ENCODE peak calls at places on chromosome 19, in nine cellular contexts. One of them, this sample, is unnamed.

GRCh38 chr19:40461669-40462221 is 3.8 kb downstream of the BLVRB start:
- DNase-seq in heart right ventricle: no peak
- DNase-seq in neuronal stem cell: no peak
- DNase-seq in left ventricle myocardium inferior: peak
- DNase-seq in thoracic aorta: no peak
- DNase-seq in cardiac muscle cell: no peak
- DNase-seq in fibroblast of mammary gland: no peak
- DNase-seq in uterus: no peak
- DNase-seq in effector memory CD4-positive, alpha-beta T cell: no peak
- DNase-seq in this sample: no peak

GRCh38 chr19:14475251-14476073 is at the start of gene PTGER1:
- DNase-seq in fibroblast of mammary gland: peak
- DNase-seq in left ventricle myocardium inferior: no peak
- DNase-seq in uterus: no peak
- DNase-seq in thoracic aorta: no peak
- DNase-seq in neuronal stem cell: no peak
- DNase-seq in cardiac muscle cell: peak
- DNase-seq in effector memory CD4-positive, alpha-beta T cell: no peak
- DNase-seq in heart right ventricle: no peak
- DNase-seq in this sample: no peak

GRCh38 chr19:34838753-34839431 is 65.9 kb upstream of the ZNF599 start:
- DNase-seq in effector memory CD4-positive, alpha-beta T cell: no peak
- DNase-seq in cardiac muscle cell: peak
- DNase-seq in uterus: no peak
- DNase-seq in heart right ventricle: no peak
- DNase-seq in thoracic aorta: no peak
- DNase-seq in neuronal stem cell: peak
- DNase-seq in fibroblast of mammary gland: no peak
- DNase-seq in left ventricle myocardium inferior: no peak
- DNase-seq in this sample: peak

GRCh38 chr19:30718728-30719127 is 346.5 kb downstream of the ZNF536 start:
- DNase-seq in heart right ventricle: peak
- DNase-seq in cardiac muscle cell: no peak
- DNase-seq in left ventricle myocardium inferior: no peak
- DNase-seq in fibroblast of mammary gland: no peak
- DNase-seq in neuronal stem cell: no peak
- DNase-seq in effector memory CD4-positive, alpha-beta T cell: no peak
- DNase-seq in thoracic aorta: no peak
- DNase-seq in uterus: no peak
- DNase-seq in this sample: no peak

GRCh38 chr19:38213911-38214625 is 10.0 kb downstream of the DPF1 start:
- DNase-seq in effector memory CD4-positive, alpha-beta T cell: peak
- DNase-seq in neuronal stem cell: no peak
- DNase-seq in left ventricle myocardium inferior: no peak
- DNase-seq in heart right ventricle: no peak
- DNase-seq in uterus: no peak
- DNase-seq in cardiac muscle cell: no peak
- DNase-seq in thoracic aorta: no peak
- DNase-seq in fibroblast of mammary gland: peak
- DNase-seq in this sample: peak

GRCh38 chr19:28948531-28948930 is 264.4 kb downstream of the UQCRFS1 start:
- DNase-seq in fibroblast of mammary gland: peak
- DNase-seq in neuronal stem cell: no peak
- DNase-seq in effector memory CD4-positive, alpha-beta T cell: no peak
- DNase-seq in heart right ventricle: no peak
- DNase-seq in left ventricle myocardium inferior: no peak
- DNase-seq in thoracic aorta: no peak
- DNase-seq in uterus: no peak
- DNase-seq in cardiac muscle cell: no peak
- DNase-seq in this sample: no peak

GRCh38 chr19:3914199-3914598 is 18.7 kb upstream of the NMRK2 start:
- DNase-seq in heart right ventricle: no peak
- DNase-seq in neuronal stem cell: no peak
- DNase-seq in cardiac muscle cell: no peak
- DNase-seq in uterus: no peak
- DNase-seq in thoracic aorta: no peak
- DNase-seq in fibroblast of mammary gland: no peak
- DNase-seq in effector memory CD4-positive, alpha-beta T cell: no peak
- DNase-seq in left ventricle myocardium inferior: no peak
- DNase-seq in this sample: no peak

GRCh38 chr19:33386361-33386858 is 12.9 kb downstream of the CEBPG start:
- DNase-seq in neuronal stem cell: no peak
- DNase-seq in fibroblast of mammary gland: no peak
- DNase-seq in thoracic aorta: no peak
- DNase-seq in left ventricle myocardium inferior: peak
- DNase-seq in cardiac muscle cell: no peak
- DNase-seq in heart right ventricle: no peak
- DNase-seq in uterus: no peak
- DNase-seq in effector memory CD4-positive, alpha-beta T cell: no peak
- DNase-seq in this sample: no peak

GRCh38 chr19:49556412-49557398 is 23.7 kb downstream of the NOSIP start:
- DNase-seq in uterus: no peak
- DNase-seq in thoracic aorta: no peak
- DNase-seq in heart right ventricle: no peak
- DNase-seq in left ventricle myocardium inferior: no peak
- DNase-seq in cardiac muscle cell: peak
- DNase-seq in neuronal stem cell: no peak
- DNase-seq in effector memory CD4-positive, alpha-beta T cell: no peak
- DNase-seq in fibroblast of mammary gland: peak
- DNase-seq in this sample: no peak

GRCh38 chr19:48798937-48799336 is 11.9 kb downstream of the BCAT2 start:
- DNase-seq in effector memory CD4-positive, alpha-beta T cell: no peak
- DNase-seq in fibroblast of mammary gland: no peak
- DNase-seq in thoracic aorta: no peak
- DNase-seq in uterus: no peak
- DNase-seq in heart right ventricle: no peak
- DNase-seq in cardiac muscle cell: no peak
- DNase-seq in neuronal stem cell: no peak
- DNase-seq in left ventricle myocardium inferior: no peak
- DNase-seq in this sample: no peak

GRCh38 chr19:38057954-38058690 is 151.1 kb downstream of the SIPA1L3 start:
- DNase-seq in left ventricle myocardium inferior: no peak
- DNase-seq in effector memory CD4-positive, alpha-beta T cell: no peak
- DNase-seq in uterus: no peak
- DNase-seq in thoracic aorta: no peak
- DNase-seq in fibroblast of mammary gland: no peak
- DNase-seq in heart right ventricle: no peak
- DNase-seq in neuronal stem cell: no peak
- DNase-seq in cardiac muscle cell: no peak
- DNase-seq in this sample: no peak

GRCh38 chr19:10288662-10289166 is 1.0 kb upstream of the ICAM5 start:
- DNase-seq in neuronal stem cell: no peak
- DNase-seq in heart right ventricle: no peak
- DNase-seq in cardiac muscle cell: peak
- DNase-seq in uterus: no peak
- DNase-seq in fibroblast of mammary gland: peak
- DNase-seq in effector memory CD4-positive, alpha-beta T cell: no peak
- DNase-seq in left ventricle myocardium inferior: no peak
- DNase-seq in thoracic aorta: no peak
- DNase-seq in this sample: peak

GRCh38 chr19:30694156-30694555 is 322.0 kb downstream of the ZNF536 start:
- DNase-seq in left ventricle myocardium inferior: no peak
- DNase-seq in cardiac muscle cell: no peak
- DNase-seq in neuronal stem cell: no peak
- DNase-seq in uterus: no peak
- DNase-seq in thoracic aorta: no peak
- DNase-seq in effector memory CD4-positive, alpha-beta T cell: no peak
- DNase-seq in fibroblast of mammary gland: no peak
- DNase-seq in heart right ventricle: no peak
- DNase-seq in this sample: no peak

GRCh38 chr19:2424686-2425621 is 2.4 kb downstream of the TIMM13 start:
- DNase-seq in effector memory CD4-positive, alpha-beta T cell: no peak
- DNase-seq in cardiac muscle cell: peak
- DNase-seq in fibroblast of mammary gland: peak
- DNase-seq in neuronal stem cell: peak
- DNase-seq in uterus: no peak
- DNase-seq in thoracic aorta: no peak
- DNase-seq in heart right ventricle: no peak
- DNase-seq in left ventricle myocardium inferior: peak
- DNase-seq in this sample: peak

DNA sequence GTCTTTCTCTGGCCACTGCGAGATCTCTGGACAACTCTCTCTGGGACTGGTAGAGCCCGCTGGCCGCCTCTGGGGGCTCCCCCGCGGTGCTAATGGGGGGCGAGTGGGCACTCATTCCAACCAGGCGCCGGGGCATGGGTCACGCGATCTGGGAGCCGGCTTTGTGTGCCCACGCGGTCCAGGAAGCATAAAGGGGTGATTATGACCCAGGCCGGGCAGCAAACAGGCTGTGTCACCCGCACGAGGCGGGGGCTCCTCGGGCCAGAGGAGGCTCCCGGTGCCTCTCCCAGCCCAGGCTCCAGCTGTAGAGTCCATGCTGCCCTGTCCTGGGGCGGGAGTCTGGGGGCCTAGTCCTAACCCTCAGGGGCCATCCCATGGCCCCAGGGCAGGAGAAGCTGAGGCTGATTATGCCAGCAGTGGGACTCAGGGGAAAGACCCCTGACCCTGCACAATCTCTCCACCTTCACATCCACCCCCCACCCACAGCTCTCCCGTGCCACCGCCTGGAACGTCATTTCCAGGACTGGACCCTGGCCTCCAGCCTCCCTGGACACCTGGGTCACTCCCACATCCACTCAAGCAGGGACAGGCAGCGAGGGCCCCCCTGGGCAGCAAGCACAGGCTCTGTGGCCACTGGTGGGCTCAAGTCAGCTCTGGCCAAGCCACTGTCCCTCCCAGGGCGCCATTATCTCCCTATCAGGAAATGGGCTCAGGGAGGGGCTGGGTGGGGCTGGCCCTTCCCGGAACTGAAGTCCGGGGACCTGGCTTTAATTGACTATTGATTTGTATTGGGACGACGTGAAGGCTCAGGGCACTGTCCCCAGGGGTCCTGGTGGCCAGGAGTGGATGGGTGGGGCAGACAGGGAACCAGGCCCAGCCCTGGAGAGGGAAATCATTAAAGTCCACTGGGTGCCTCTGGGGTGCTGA is 50.0 kb downstream of the PTPRS start:
- DNase-seq in left ventricle myocardium inferior: no peak
- DNase-seq in neuronal stem cell: no peak
- DNase-seq in heart right ventricle: no peak
- DNase-seq in cardiac muscle cell: no peak
- DNase-seq in fibroblast of mammary gland: no peak
- DNase-seq in uterus: no peak
- DNase-seq in thoracic aorta: no peak
- DNase-seq in effector memory CD4-positive, alpha-beta T cell: no peak
- DNase-seq in this sample: no peak
- H3K4me3 ChIP-seq in left ventricle myocardium inferior: peak
- H3K4me3 ChIP-seq in neuronal stem cell: no peak
- H3K4me3 ChIP-seq in heart right ventricle: no peak
- H3K4me3 ChIP-seq in cardiac muscle cell: no peak
- H3K4me3 ChIP-seq in fibroblast of mammary gland: no peak
- H3K4me3 ChIP-seq in uterus: no peak
- H3K4me3 ChIP-seq in thoracic aorta: no peak
- H3K4me3 ChIP-seq in effector memory CD4-positive, alpha-beta T cell: no peak
- H3K4me3 ChIP-seq in this sample: no peak

DNA sequence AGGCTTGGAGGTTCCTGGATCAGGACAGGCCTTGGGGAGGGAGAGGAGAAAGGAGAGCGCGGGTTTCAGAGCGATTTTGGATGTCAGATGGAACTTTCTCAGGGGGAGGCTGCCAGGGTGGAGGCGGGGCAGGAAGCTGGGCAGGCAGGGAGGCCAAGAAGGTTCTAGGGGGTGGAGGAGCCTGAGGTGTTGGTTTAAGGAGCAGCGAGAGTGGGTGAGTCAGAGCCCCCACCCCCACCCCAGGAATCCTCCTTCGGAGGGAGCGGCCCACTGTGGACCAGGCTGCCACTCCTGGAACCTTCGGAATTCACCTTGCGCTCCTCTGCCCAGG is 15.9 kb upstream of the NOP53 start:
- DNase-seq in uterus: peak
- DNase-seq in left ventricle myocardium inferior: peak
- DNase-seq in effector memory CD4-positive, alpha-beta T cell: no peak
- DNase-seq in neuronal stem cell: no peak
- DNase-seq in heart right ventricle: peak
- DNase-seq in thoracic aorta: peak
- DNase-seq in cardiac muscle cell: no peak
- DNase-seq in fibroblast of mammary gland: peak
- DNase-seq in this sample: peak
- H3K4me3 ChIP-seq in uterus: peak
- H3K4me3 ChIP-seq in left ventricle myocardium inferior: peak
- H3K4me3 ChIP-seq in effector memory CD4-positive, alpha-beta T cell: peak
- H3K4me3 ChIP-seq in neuronal stem cell: peak
- H3K4me3 ChIP-seq in heart right ventricle: peak
- H3K4me3 ChIP-seq in thoracic aorta: peak
- H3K4me3 ChIP-seq in cardiac muscle cell: no peak
- H3K4me3 ChIP-seq in fibroblast of mammary gland: no peak
- H3K4me3 ChIP-seq in this sample: peak

GRCh38 chr19:12936582-12936981 is 1.8 kb upstream of the CALR start:
- DNase-seq in heart right ventricle: no peak
- DNase-seq in cardiac muscle cell: no peak
- DNase-seq in effector memory CD4-positive, alpha-beta T cell: no peak
- DNase-seq in left ventricle myocardium inferior: no peak
- DNase-seq in thoracic aorta: no peak
- DNase-seq in uterus: no peak
- DNase-seq in fibroblast of mammary gland: no peak
- DNase-seq in neuronal stem cell: no peak
- DNase-seq in this sample: no peak
- H3K4me3 ChIP-seq in heart right ventricle: no peak
- H3K4me3 ChIP-seq in cardiac muscle cell: no peak
- H3K4me3 ChIP-seq in effector memory CD4-positive, alpha-beta T cell: no peak
- H3K4me3 ChIP-seq in left ventricle myocardium inferior: no peak
- H3K4me3 ChIP-seq in thoracic aorta: no peak
- H3K4me3 ChIP-seq in uterus: no peak
- H3K4me3 ChIP-seq in fibroblast of mammary gland: no peak
- H3K4me3 ChIP-seq in neuronal stem cell: no peak
- H3K4me3 ChIP-seq in this sample: no peak

GRCh38 chr19:46040952-46041500 is at the start of gene IGFL4:
- DNase-seq in neuronal stem cell: no peak
- DNase-seq in cardiac muscle cell: no peak
- DNase-seq in fibroblast of mammary gland: no peak
- DNase-seq in thoracic aorta: no peak
- DNase-seq in heart right ventricle: no peak
- DNase-seq in uterus: no peak
- DNase-seq in effector memory CD4-positive, alpha-beta T cell: no peak
- DNase-seq in left ventricle myocardium inferior: no peak
- DNase-seq in this sample: no peak

GRCh38 chr19:46043519-46043918 is 2.7 kb upstream of the IGFL4 start:
- DNase-seq in cardiac muscle cell: no peak
- DNase-seq in effector memory CD4-positive, alpha-beta T cell: no peak
- DNase-seq in thoracic aorta: no peak
- DNase-seq in left ventricle myocardium inferior: no peak
- DNase-seq in neuronal stem cell: no peak
- DNase-seq in uterus: no peak
- DNase-seq in fibroblast of mammary gland: no peak
- DNase-seq in heart right ventricle: no peak
- DNase-seq in this sample: no peak

GRCh38 chr19:46036745-46037126 is 4.1 kb downstream of the IGFL4 start:
- DNase-seq in left ventricle myocardium inferior: no peak
- DNase-seq in fibroblast of mammary gland: no peak
- DNase-seq in uterus: no peak
- DNase-seq in heart right ventricle: no peak
- DNase-seq in thoracic aorta: no peak
- DNase-seq in neuronal stem cell: no peak
- DNase-seq in cardiac muscle cell: no peak
- DNase-seq in effector memory CD4-positive, alpha-beta T cell: no peak
- DNase-seq in this sample: no peak

GRCh38 chr19:46040125-46040524 is 677 bp downstream of the IGFL4 start:
- DNase-seq in uterus: no peak
- DNase-seq in heart right ventricle: no peak
- DNase-seq in fibroblast of mammary gland: no peak
- DNase-seq in effector memory CD4-positive, alpha-beta T cell: no peak
- DNase-seq in left ventricle myocardium inferior: no peak
- DNase-seq in cardiac muscle cell: no peak
- DNase-seq in neuronal stem cell: no peak
- DNase-seq in thoracic aorta: no peak
- DNase-seq in this sample: no peak

GRCh38 chr19:46042252-46042883 is 1.6 kb upstream of the IGFL4 start:
- DNase-seq in fibroblast of mammary gland: no peak
- DNase-seq in effector memory CD4-positive, alpha-beta T cell: no peak
- DNase-seq in left ventricle myocardium inferior: no peak
- DNase-seq in cardiac muscle cell: no peak
- DNase-seq in uterus: no peak
- DNase-seq in neuronal stem cell: no peak
- DNase-seq in heart right ventricle: no peak
- DNase-seq in thoracic aorta: no peak
- DNase-seq in this sample: no peak
- H3K4me3 ChIP-seq in fibroblast of mammary gland: no peak
- H3K4me3 ChIP-seq in effector memory CD4-positive, alpha-beta T cell: no peak
- H3K4me3 ChIP-seq in left ventricle myocardium inferior: no peak
- H3K4me3 ChIP-seq in cardiac muscle cell: no peak
- H3K4me3 ChIP-seq in uterus: no peak
- H3K4me3 ChIP-seq in neuronal stem cell: no peak
- H3K4me3 ChIP-seq in heart right ventricle: no peak
- H3K4me3 ChIP-seq in thoracic aorta: no peak
- H3K4me3 ChIP-seq in this sample: no peak

This sample was measured in fibroblast of pulmonary artery.